ENCODE peak calls at places on chromosomes 6 and 20, in eight cellular contexts. T is IMR-90, S is astrocyte, X is right lobe of liver, Q is H1, D is A549, W is lower lobe of right lung, K is Panc1. A is an unnamed sample. For H3K4me1, the result is how much of the 10 kb centered on the place peaks cover.

GRCh38 chr20:872855-873520 is 39.5 kb downstream of the FAM110A start:
- DNase-seq in T (no peak), S (no peak), X (no peak), Q (peak), D (no peak), W (no peak), K (no peak), A (no peak)

GRCh38 chr6:87436435-87436834 is 28.7 kb downstream of the CFAP206 start:
- DNase-seq in T (peak), S (peak), X (peak), Q (peak), D (peak), W (no peak), K (no peak), A (peak)

GRCh38 chr6:148382856-148383255 is 40.2 kb downstream of the SASH1 start:
- DNase-seq in T (peak), S (no peak), X (no peak), Q (no peak), D (no peak), W (no peak), K (no peak), A (no peak)

GRCh38 chr20:11013801-11014200 is 340.0 kb upstream of the JAG1 start:
- DNase-seq in T (no peak), S (no peak), X (no peak), Q (no peak), D (no peak), W (no peak), K (no peak), A (no peak)

GRCh38 chr20:20452254-20452676 is 84.4 kb downstream of the INSM1 start:
- DNase-seq in T (peak), S (peak), X (peak), Q (peak), D (no peak), W (peak), K (no peak), A (peak)

GRCh38 chr6:158571826-158572652 is 12.1 kb downstream of the TMEM181 start:
- DNase-seq in T (no peak), S (no peak), X (peak), Q (no peak), D (no peak), W (peak), K (no peak), A (no peak)

GRCh38 chr6:98532004-98532403 is 302.4 kb upstream of the POU3F2 start:
- DNase-seq in T (no peak), S (no peak), X (no peak), Q (no peak), D (no peak), W (no peak), K (no peak), A (no peak)

GRCh38 chr6:65088575-65088974 is 618.5 kb downstream of the EYS start:
- DNase-seq in T (no peak), S (no peak), X (no peak), Q (no peak), D (no peak), W (no peak), K (no peak), A (no peak)

GRCh38 chr6:43665376-43665775 is 20.5 kb downstream of the RSPH9 start:
- DNase-seq in T (peak), S (peak), X (peak), Q (no peak), D (no peak), W (no peak), K (no peak), A (no peak)

GRCh38 chr6:107625264-107625663 is 135.3 kb downstream of the SOBP start:
- DNase-seq in T (no peak), S (no peak), X (no peak), Q (no peak), D (no peak), W (no peak), K (no peak), A (no peak)

GRCh38 chr6:107627928-107628327 is 138.0 kb downstream of the SOBP start:
- DNase-seq in T (no peak), S (no peak), X (no peak), Q (no peak), D (no peak), W (no peak), K (no peak), A (no peak)

GRCh38 chr6:107628878-107629277 is 139.0 kb downstream of the SOBP start:
- DNase-seq in T (no peak), S (no peak), X (no peak), Q (no peak), D (no peak), W (no peak), K (no peak), A (no peak)

GRCh38 chr6:107624541-107624940 is 134.6 kb downstream of the SOBP start:
- DNase-seq in T (peak), S (peak), X (no peak), Q (no peak), D (no peak), W (no peak), K (no peak), A (peak)

DNA sequence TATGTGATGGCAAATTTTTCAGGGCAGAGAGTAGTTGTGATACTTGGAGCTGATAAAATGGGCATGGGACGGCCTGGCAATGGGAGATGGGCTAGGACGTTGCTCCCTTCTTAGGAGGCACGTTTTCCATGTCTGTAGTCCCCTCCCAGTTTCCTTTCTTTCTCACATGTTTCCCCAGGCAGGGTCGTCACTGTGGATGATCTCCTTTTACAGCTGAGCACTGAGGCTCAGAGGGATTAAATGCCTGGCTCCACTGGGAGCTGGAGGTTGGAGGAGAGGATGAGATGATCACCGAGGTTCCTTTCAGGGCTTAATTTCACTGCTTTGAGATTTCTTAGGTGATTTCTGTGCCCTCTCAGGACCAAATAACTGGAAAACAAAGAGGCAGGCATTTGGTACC is 136.7 kb downstream of the SOBP start:
- DNase-seq in T (no peak), S (no peak), X (no peak), Q (no peak), D (no peak), W (no peak), K (no peak), A (no peak)
- H3K4me1 ChIP-seq in T (under half), S (under half), X (under half), Q (under half), D (under half), W (under half), K (under half), A (under half)

GRCh38 chr6:75458895-75459294 is 34.7 kb downstream of the FILIP1 start:
- DNase-seq in T (peak), S (no peak), X (no peak), Q (no peak), D (peak), W (no peak), K (no peak), A (peak)
- H3K27ac ChIP-seq in T (no peak), S (no peak), X (no peak), Q (no peak), D (peak), W (no peak), K (no peak), A (no peak)

GRCh38 chr20:64103871-64104666 is 3.3 kb downstream of the NPBWR2 start:
- DNase-seq in T (no peak), S (no peak), X (no peak), Q (peak), D (no peak), W (peak), K (no peak), A (no peak)
- H3K4me1 ChIP-seq in T (under half), S (under half), X (under half), Q (under half), D (under half), W (under half), K (under half), A (under half)

DNA sequence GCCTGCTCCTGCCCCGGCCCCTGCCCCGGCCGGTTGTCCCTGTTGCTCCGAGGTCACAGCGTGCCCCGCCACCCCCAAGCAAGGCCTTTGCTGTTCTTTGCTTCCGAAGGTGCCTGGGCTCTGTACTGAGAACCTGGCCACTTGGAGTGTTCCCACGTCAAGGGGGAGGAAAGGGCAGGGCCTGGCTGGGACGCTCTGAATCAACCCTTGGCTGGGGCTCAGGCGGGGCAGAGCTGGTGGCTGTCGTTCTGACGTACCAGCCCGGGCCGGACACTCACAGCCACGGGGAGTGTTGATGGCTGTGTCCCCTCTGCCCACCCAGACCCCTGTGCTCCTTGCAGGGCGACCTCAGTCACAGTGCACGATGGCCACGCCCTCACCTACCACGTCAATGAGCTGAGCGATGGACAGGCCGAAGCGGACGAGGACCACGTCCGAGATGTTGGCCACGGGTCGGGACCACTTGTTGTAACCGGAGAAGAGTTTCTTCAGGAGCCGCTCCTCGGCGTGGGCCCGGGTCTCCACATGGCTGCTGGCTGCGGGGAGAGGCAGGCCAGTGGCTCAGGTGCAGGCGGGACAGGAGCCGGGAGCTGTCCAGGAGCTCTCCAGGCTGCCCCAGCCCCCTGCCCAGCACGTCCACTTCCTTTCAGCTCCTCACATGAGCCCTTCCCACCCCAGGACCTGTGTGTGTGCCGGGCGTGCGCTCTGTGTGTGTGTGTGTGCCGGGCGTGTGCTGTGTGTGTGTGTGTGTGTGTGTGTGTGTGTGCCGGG is 1.8 kb downstream of the CHRNA4 start:
- DNase-seq in T (no peak), S (no peak), X (no peak), Q (no peak), D (no peak), W (no peak), K (no peak), A (no peak)
- H3K27ac ChIP-seq in T (no peak), S (no peak), X (no peak), Q (no peak), D (no peak), W (no peak), K (no peak), A (no peak)

DNA sequence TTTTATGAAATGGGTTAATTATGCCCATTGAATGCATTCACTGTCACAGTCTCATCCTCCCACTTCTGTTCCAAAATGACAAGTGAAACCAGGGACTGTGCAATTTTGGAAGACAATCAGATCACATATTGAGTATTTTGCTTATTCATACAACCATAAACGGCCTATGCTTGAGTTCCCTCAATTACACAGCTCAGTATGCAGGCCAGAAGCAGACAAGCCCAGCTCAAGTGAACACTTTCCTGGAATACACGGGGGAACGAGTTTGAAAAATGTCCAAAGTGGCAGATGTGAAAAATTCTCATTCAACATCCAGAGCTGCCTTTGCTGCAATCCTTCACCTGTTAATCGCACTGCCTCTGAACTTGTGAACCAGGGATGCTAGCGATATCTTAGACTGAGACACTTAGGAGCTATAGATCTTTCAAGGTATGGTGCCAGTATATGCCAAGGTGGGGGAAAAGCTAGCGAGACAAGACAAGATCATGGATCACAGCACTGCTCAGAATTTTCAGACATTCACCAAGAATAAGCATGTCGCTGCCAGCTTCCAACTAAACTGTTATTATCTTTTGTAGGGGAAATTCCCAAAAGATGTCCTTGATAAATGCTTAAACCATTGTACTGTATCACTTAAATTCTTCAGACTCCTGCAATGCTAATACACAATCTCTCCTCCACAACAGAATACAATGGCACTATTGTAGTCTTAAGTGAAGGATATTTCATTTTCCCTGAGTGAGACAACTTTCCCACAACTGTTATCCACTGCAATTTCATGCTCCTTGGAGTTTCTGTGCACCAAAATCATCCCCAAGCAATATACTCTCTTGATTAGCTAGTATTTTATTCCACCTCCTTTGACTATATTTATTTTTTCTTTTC is 190.0 kb downstream of the COL9A1 start:
- DNase-seq in T (no peak), S (no peak), X (no peak), Q (no peak), D (no peak), W (no peak), K (no peak), A (no peak)
- H3K4me1 ChIP-seq in T (under half), S (under half), X (under half), Q (under half), D (under half), W (under half), K (under half), A (under half)

GRCh38 chr6:40486576-40486975 is 100.6 kb downstream of the LRFN2 start:
- DNase-seq in T (no peak), S (no peak), X (no peak), Q (no peak), D (no peak), W (no peak), K (no peak), A (no peak)
- H3K27ac ChIP-seq in T (no peak), S (no peak), X (no peak), Q (no peak), D (no peak), W (no peak), K (no peak), A (no peak)

DNA sequence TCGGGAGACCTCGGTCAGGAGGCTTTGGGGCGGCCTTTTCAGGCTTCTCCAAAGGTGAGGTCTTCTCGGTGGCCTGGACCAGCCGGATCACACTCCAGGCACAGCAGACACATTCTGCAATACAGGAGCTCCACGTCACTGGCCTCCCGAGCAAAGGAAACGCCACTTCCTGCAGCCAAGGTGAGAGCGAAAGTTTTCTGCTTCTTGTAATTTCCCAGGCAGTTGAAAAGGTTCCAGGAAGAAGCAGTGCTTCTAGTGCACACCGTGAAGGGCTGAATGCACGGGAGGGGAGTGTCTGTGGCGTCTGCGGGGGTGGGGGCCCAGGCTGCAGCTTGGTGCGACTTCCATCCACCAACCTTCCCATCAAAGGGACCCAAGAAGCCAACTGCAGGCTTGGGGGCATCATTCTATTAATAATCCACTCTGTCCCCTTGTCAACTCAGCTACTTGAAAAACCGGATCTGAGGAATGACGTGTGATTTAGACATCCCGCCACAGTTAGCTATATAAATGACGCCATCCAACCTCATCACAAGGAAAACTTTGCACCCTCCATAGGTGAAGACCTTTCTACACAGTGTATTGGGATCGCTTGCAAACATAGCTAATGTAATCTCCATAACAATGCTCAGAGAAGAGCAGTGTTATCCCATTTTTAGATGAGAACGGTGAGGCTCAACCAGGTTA is 61.1 kb downstream of the NFATC2 start:
- DNase-seq in T (no peak), S (no peak), X (no peak), Q (no peak), D (no peak), W (no peak), K (no peak), A (no peak)
- H3K4me1 ChIP-seq in T (under half), S (under half), X (under half), Q (under half), D (under half), W (under half), K (under half), A (under half)

GRCh38 chr20:63224272-63225081 is 8.5 kb upstream of the YTHDF1 start:
- DNase-seq in T (peak), S (peak), X (no peak), Q (no peak), D (peak), W (peak), K (no peak), A (peak)

GRCh38 chr20:63223826-63224207 is 7.9 kb upstream of the YTHDF1 start:
- DNase-seq in T (no peak), S (no peak), X (no peak), Q (no peak), D (no peak), W (no peak), K (no peak), A (no peak)

GRCh38 chr20:63226020-63226943 is 9.4 kb upstream of the BIRC7 start:
- DNase-seq in T (no peak), S (no peak), X (no peak), Q (no peak), D (no peak), W (no peak), K (no peak), A (no peak)

GRCh38 chr20:63223121-63223825 is 7.3 kb upstream of the YTHDF1 start:
- DNase-seq in T (peak), S (no peak), X (no peak), Q (peak), D (peak), W (peak), K (no peak), A (no peak)

GRCh38 chr20:63225082-63225454 is 9.1 kb upstream of the YTHDF1 start:
- DNase-seq in T (no peak), S (no peak), X (no peak), Q (no peak), D (no peak), W (no peak), K (no peak), A (no peak)
- H3K27ac ChIP-seq in T (no peak), S (peak), X (no peak), Q (no peak), D (peak), W (no peak), K (peak), A (no peak)